ENCODE peak calls at places on chromosomes 4 and X, in five cellular contexts. Z is choroid plexus epithelial cell, U is heart left ventricle, I is IMR-90, E is H7. C is an unnamed sample.

GRCh38 chr4:10347815-10348214 is 109.4 kb downstream of the ZNF518B start:
- DNase-seq in I (no peak), U (no peak), E (no peak), Z (no peak), C (no peak)

GRCh38 chrX:18415386-18415785 is 10.0 kb upstream of the CDKL5 start:
- DNase-seq in E (no peak), U (no peak), Z (peak; percentile 39), I (peak; percentile 61), C (no peak)

GRCh38 chrX:69014200-69014599 is 151.1 kb downstream of the PJA1 start:
- DNase-seq in I (peak; percentile 78), E (no peak), Z (peak; percentile 73), U (no peak), C (no peak)

GRCh38 chr4:158930573-158930972 is 161.7 kb downstream of the FNIP2 start:
- DNase-seq in Z (no peak), U (no peak), E (no peak), I (no peak), C (no peak)

GRCh38 chr4:10879411-10880110 is 195.0 kb upstream of the CLNK start:
- DNase-seq in Z (peak; percentile 9), E (no peak), I (peak; percentile 16), U (no peak), C (no peak)

GRCh38 chr4:124727331-124727730 is 14.8 kb upstream of the ANKRD50 start:
- DNase-seq in Z (no peak), U (no peak), E (no peak), I (peak; percentile 63), C (no peak)

GRCh38 chr4:170025523-170026252 is 507 bp downstream of the MFAP3L start:
- DNase-seq in Z (peak; percentile 16), U (peak; percentile 30), E (no peak), I (no peak), C (no peak)

GRCh38 chrX:107602694-107603239 is 25.5 kb upstream of the PRPS1 start:
- DNase-seq in U (peak; percentile 34), I (no peak), Z (no peak), E (peak; percentile 30), C (no peak)

GRCh38 chrX:124346064-124346876 is at the start of gene SH2D1A:
- DNase-seq in E (no peak), Z (no peak), U (no peak), I (no peak), C (peak; percentile 75)

GRCh38 chrX:85928606-85929005 is 118.8 kb downstream of the CHM start:
- DNase-seq in E (no peak), U (no peak), Z (no peak), I (no peak), C (no peak)

GRCh38 chr4:48913346-48913745 is 6.8 kb upstream of the OCIAD2 start:
- DNase-seq in Z (peak; percentile 74), I (peak; percentile 92), U (no peak), E (no peak), C (no peak)

GRCh38 chrX:1481636-1482529 is 29.2 kb upstream of the ASMTL start:
- DNase-seq in Z (peak; percentile 97), E (peak; percentile 51), U (peak; percentile 65), I (peak; percentile 76), C (peak; percentile 98)

GRCh38 chr4:24322517-24322916 is 261.8 kb downstream of the DHX15 start:
- DNase-seq in I (peak; percentile 22), Z (no peak), U (no peak), E (no peak), C (no peak)

GRCh38 chr4:57193996-57194675 is 84.0 kb upstream of the IGFBP7 start:
- DNase-seq in U (no peak), Z (no peak), I (no peak), E (peak; percentile 73), C (no peak)

GRCh38 chr4:158630893-158631292 is 40.8 kb downstream of the C4orf46 start:
- DNase-seq in I (peak; percentile 59), U (no peak), E (no peak), Z (peak; percentile 61), C (no peak)

GRCh38 chr4:159235779-159236368 is 133.0 kb downstream of the RAPGEF2 start:
- DNase-seq in I (peak; percentile 44), U (no peak), Z (peak; percentile 80), E (no peak), C (no peak)

GRCh38 chrX:133473451-133473850 is 58.2 kb upstream of the GPC4 start:
- DNase-seq in U (no peak), Z (no peak), I (no peak), E (no peak), C (no peak)

GRCh38 chr4:120994521-120994920 is 72.0 kb upstream of the PRDM5 start:
- DNase-seq in E (no peak), U (no peak), Z (no peak), I (no peak), C (no peak)

GRCh38 chrX:113457719-113458118 is 617.1 kb upstream of the AMOT start:
- DNase-seq in I (no peak), U (no peak), Z (no peak), E (no peak), C (no peak)

GRCh38 chr4:105978684-105979296 is 83.5 kb downstream of the NPNT start:
- DNase-seq in I (no peak), Z (peak; percentile 20), U (no peak), E (no peak), C (no peak)

GRCh38 chrX:10189317-10190268 is 32.8 kb downstream of the CLCN4 start:
- DNase-seq in Z (peak; percentile 71), I (peak; percentile 63), E (peak; percentile 80), U (peak; percentile 68), C (peak; percentile 29)

GRCh38 chrX:134743121-134743520 is 84.8 kb upstream of the PLAC1 start:
- DNase-seq in E (no peak), U (no peak), Z (peak; percentile 40), I (no peak), C (no peak)

GRCh38 chrX:70196961-70197805 is 19.9 kb downstream of the DGAT2L6 start:
- DNase-seq in U (no peak), I (peak; percentile 40), Z (peak; percentile 73), E (peak; percentile 57), C (peak; percentile 61)

GRCh38 chr4:13238936-13239335 is 245.2 kb downstream of the RAB28 start:
- DNase-seq in Z (no peak), U (no peak), I (no peak), E (no peak), C (no peak)

GRCh38 chrX:18725316-18725943 is 18.0 kb downstream of the PPEF1 start:
- DNase-seq in E (no peak), I (no peak), U (no peak), Z (no peak), C (peak; percentile 22)

GRCh38 chr4:95546866-95547707 is 1.7 kb downstream of the UNC5C start:
- DNase-seq in E (peak; percentile 26), I (no peak), Z (peak; percentile 7), U (peak; percentile 24), C (no peak)

GRCh38 chr4:95547708-95548471 is 883 bp downstream of the UNC5C start:
- DNase-seq in E (peak; percentile 42), Z (peak; percentile 34), I (no peak), U (peak; percentile 43), C (no peak)

GRCh38 chr4:95545526-95545925 is 3.2 kb downstream of the UNC5C start:
- DNase-seq in Z (no peak), E (no peak), U (no peak), I (no peak), C (no peak)

GRCh38 chr4:95544433-95545103 is 4.2 kb downstream of the UNC5C start:
- DNase-seq in Z (peak; percentile 18), E (no peak), I (no peak), U (no peak), C (no peak)

GRCh38 chr4:95546236-95546635 is 2.5 kb downstream of the UNC5C start:
- DNase-seq in I (no peak), U (no peak), Z (no peak), E (no peak), C (no peak)
- H3K4me3 ChIP-seq in I (no peak overlapping the region), U (no peak overlapping the region), Z (no peak overlapping the region), E (no peak overlapping the region), C (no peak overlapping the region)

DNA sequence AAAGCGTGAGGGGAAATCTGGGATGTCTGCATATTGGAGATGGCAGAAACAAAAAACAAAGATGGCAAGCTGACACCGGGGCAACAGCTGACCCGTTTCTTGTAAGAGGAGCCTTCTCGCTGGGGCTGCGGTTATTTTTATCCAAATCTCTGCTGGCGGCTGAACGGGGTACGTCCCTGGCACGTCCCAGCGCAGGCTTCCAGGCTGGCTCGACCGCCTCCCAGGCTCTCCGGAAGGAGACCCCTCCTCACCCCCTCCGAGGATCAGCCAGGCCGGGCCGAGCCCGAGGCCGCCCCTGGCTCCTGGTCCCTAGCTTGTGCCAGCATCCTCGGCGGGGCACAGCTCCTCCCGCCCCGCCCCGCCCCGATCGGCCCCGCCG is 380 bp downstream of the SGCB start:
- DNase-seq in I (peak; percentile 33), Z (peak; percentile 39), U (peak; percentile 51), E (peak; percentile 87), C (peak; percentile 18)
- H3K4me3 ChIP-seq in I (peak overlapping the region; percentile 98), Z (peak overlapping the region; percentile 84), U (peak overlapping the region; percentile 76), E (peak overlapping the region; percentile 59), C (peak overlapping the region; percentile 69)

DNA sequence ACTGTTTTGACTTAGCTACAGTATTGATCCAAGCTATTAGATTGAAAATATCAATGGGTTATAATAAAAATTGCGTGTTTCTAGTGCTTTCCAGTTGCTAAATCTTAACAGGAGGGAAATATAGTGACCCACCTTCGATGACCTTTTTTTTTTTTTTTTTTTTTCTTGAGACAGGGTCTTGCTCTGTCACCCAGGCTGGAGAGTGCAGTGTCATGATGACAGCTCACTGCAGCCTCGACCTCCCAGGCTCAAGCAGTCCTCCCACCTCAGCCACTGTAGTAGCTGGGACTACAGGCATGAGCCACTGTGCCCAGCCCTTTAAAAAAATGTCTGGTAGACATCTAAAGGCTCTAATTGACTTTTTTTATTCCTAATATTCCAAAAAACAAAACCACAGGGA is 3.8 kb upstream of the ASB5 start:
- DNase-seq in E (no peak), I (no peak), Z (no peak), U (no peak), C (no peak)
- H3K4me3 ChIP-seq in E (no peak overlapping the region), I (no peak overlapping the region), Z (no peak overlapping the region), U (no peak overlapping the region), C (no peak overlapping the region)

GRCh38 chrX:130529531-130529930 is 127.7 kb downstream of the RBMX2 start:
- DNase-seq in U (no peak), Z (no peak), I (no peak), E (peak; percentile 33), C (no peak)

GRCh38 chrX:130524476-130525194 is 122.8 kb downstream of the RBMX2 start:
- DNase-seq in Z (no peak), I (no peak), U (no peak), E (no peak), C (no peak)

DNA sequence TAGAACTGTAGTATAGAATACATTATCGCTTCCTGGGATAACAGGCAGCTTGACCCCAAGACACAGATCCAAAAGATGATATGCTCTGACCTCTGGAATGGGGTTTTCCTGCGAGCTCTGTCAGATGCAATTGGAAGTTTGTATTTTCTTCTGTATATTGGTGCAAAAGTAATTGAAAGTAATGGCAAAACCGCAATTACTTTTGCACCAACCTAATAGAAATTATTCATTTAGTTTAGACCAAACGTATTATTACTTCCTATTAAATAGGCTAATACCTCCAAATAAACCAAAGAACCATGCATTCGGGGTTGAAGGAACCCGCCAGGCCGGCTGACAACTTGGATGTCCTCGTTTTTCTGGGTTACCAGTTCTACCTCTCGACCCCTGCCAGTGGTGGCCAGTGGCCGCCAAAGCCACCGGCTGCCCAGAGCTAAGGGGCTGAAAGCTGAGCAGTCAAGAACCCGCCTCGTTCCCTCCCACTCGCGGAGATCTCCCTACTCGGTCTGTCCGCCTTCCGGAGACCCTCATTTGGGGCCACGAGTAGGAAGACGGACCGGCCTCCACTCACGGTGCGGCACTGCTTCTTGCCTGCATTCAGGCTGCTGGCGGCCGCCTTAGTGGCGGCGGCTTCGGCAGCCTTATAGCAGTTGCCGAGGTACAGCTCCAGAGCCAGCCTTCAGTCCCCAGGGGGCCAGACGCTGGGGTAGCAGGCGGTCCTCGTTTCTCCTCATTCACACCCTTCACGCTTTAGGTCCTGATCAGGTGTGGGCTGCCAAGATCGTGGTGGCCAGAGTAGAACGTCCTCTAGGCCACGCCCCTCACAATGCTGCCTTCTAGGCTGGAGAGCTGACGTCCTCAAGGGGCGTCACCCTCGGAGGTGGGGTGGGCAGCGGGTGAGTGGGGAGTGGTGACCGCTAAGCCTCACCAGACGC is 121.9 kb downstream of the RBMX2 start:
- DNase-seq in Z (peak; percentile 3), I (no peak), U (peak; percentile 30), E (peak; percentile 89), C (no peak)
- H3K4me3 ChIP-seq in Z (peak overlapping the region; percentile 45), I (peak overlapping the region; percentile 33), U (no peak overlapping the region), E (peak overlapping the region; percentile 60), C (no peak overlapping the region)